ENCODE peak calls at places on chromosomes 13 and 19, in seven cellular contexts. U is cardiac fibroblast; Q is HL-60; S is AG09309; T is astrocyte of the spinal cord; Y is fibroblast of mammary gland; O is CD8-positive, alpha-beta T cell. D is an unnamed sample.

GRCh38 chr19:16623576-16623975 is 4.4 kb downstream of the MED26 start:
- DNase-seq in U (no peak), Q (no peak), S (no peak), T (no peak), Y (no peak), O (no peak), D (no peak)

GRCh38 chr19:34364830-34365462 is at the start of gene GPI:
- DNase-seq in U (peak; percentile 30), Q (peak; percentile 68), S (no peak), T (peak; percentile 30), Y (peak; percentile 29), O (peak; percentile 29), D (peak; percentile 77)

GRCh38 chr19:10332158-10332964 is 968 bp downstream of the RAVER1 start:
- DNase-seq in U (no peak), Q (no peak), S (no peak), T (no peak), Y (no peak), O (no peak), D (no peak)

GRCh38 chr19:56538761-56539263 is at the start of gene ZFP28:
- DNase-seq in U (no peak), Q (peak; percentile 63), S (no peak), T (no peak), Y (no peak), O (no peak), D (peak; percentile 75)

GRCh38 chr19:46634656-46635218 is 1.3 kb downstream of the GNG8 start:
- DNase-seq in U (no peak), Q (no peak), S (no peak), T (no peak), Y (no peak), O (no peak), D (no peak)

GRCh38 chr19:19649159-19649558 is 5.7 kb upstream of the GMIP start:
- DNase-seq in U (no peak), Q (no peak), S (no peak), T (no peak), Y (no peak), O (no peak), D (no peak)

GRCh38 chr19:12778020-12778904 is 2.9 kb upstream of the HOOK2 start:
- DNase-seq in U (peak; percentile 83), Q (no peak), S (no peak), T (peak; percentile 86), Y (peak; percentile 76), O (no peak), D (no peak)

GRCh38 chr19:42290523-42291436 is 11.2 kb upstream of the PRR19 start:
- DNase-seq in U (no peak), Q (no peak), S (no peak), T (no peak), Y (no peak), O (no peak), D (no peak)

GRCh38 chr19:39795001-39795400 is 16.3 kb downstream of the LEUTX start:
- DNase-seq in U (no peak), Q (no peak), S (no peak), T (no peak), Y (no peak), O (no peak), D (no peak)

GRCh38 chr13:48783181-48783630 is 129.5 kb downstream of the CYSLTR2 start:
- DNase-seq in U (peak; percentile 100), Q (peak; percentile 98), S (peak; percentile 99), T (peak; percentile 94), Y (peak; percentile 100), O (no peak), D (no peak)

GRCh38 chr13:112870062-112870352 is 99.0 kb upstream of the MCF2L start:
- DNase-seq in U (no peak), Q (no peak), S (no peak), T (no peak), Y (no peak), O (no peak), D (no peak)

GRCh38 chr19:16327911-16328823 is 3.5 kb downstream of the KLF2 start:
- DNase-seq in U (peak; percentile 94), Q (peak; percentile 98), S (no peak), T (peak; percentile 38), Y (peak; percentile 91), O (peak; percentile 62), D (no peak)

GRCh38 chr13:44293908-44294735 is 79.5 kb upstream of the SERP2 start:
- DNase-seq in U (peak; percentile 44), Q (no peak), S (no peak), T (peak; percentile 58), Y (peak; percentile 52), O (no peak), D (no peak)

GRCh38 chr19:16458391-16459128 is 13.2 kb downstream of the EPS15L1 start:
- DNase-seq in U (no peak), Q (no peak), S (no peak), T (no peak), Y (no peak), O (no peak), D (no peak)

GRCh38 chr13:58397596-58398387 is 766.2 kb downstream of the PCDH17 start:
- DNase-seq in U (no peak), Q (no peak), S (no peak), T (no peak), Y (no peak), O (no peak), D (no peak)

GRCh38 chr13:31012285-31013024 is 80.0 kb downstream of the TEX26 start:
- DNase-seq in U (peak; percentile 55), Q (peak; percentile 10), S (no peak), T (peak; percentile 44), Y (peak; percentile 47), O (no peak), D (no peak)

GRCh38 chr19:6674868-6675305 is 4.9 kb upstream of the TNFSF14 start:
- DNase-seq in U (peak; percentile 80), Q (peak; percentile 86), S (no peak), T (peak; percentile 43), Y (peak; percentile 57), O (peak; percentile 56), D (no peak)

GRCh38 chr19:19662344-19662743 is 1.1 kb downstream of the ATP13A1 start:
- DNase-seq in U (no peak), Q (no peak), S (no peak), T (no peak), Y (no peak), O (no peak), D (no peak)

GRCh38 chr13:109355875-109356428 is 430.4 kb downstream of the IRS2 start:
- DNase-seq in U (no peak), Q (no peak), S (no peak), T (no peak), Y (no peak), O (no peak), D (no peak)

GRCh38 chr19:34220472-34221063 is 33.8 kb upstream of the GARRE1 start:
- DNase-seq in U (peak; percentile 83), Q (peak; percentile 40), S (no peak), T (peak; percentile 57), Y (peak; percentile 81), O (peak; percentile 24), D (no peak)

GRCh38 chr19:1401138-1401888 is at the start of gene GAMT:
- DNase-seq in U (no peak), Q (no peak), S (no peak), T (no peak), Y (no peak), O (peak; percentile 23), D (no peak)

GRCh38 chr13:73932091-73932490 is 202.1 kb downstream of the KLF12 start:
- DNase-seq in U (no peak), Q (no peak), S (no peak), T (no peak), Y (no peak), O (no peak), D (no peak)

GRCh38 chr19:10690351-10690781 is 10.9 kb upstream of the QTRT1 start:
- DNase-seq in U (peak; percentile 97), Q (no peak), S (peak; percentile 38), T (no peak), Y (peak; percentile 63), O (no peak), D (no peak)

GRCh38 chr19:3234800-3235199 is 10.3 kb downstream of the CELF5 start:
- DNase-seq in U (no peak), Q (no peak), S (no peak), T (no peak), Y (no peak), O (no peak), D (no peak)
- TF ChIP-seq CTCF in U (peak; percentile 38), Q (peak; percentile 2), S (peak; percentile 37), T (peak; percentile 40), Y (peak; percentile 16), O (no peak), D (peak; percentile 52)

GRCh38 chr13:50370303-50370950 is 355.2 kb downstream of the KCNRG start:
- DNase-seq in U (no peak), Q (peak; percentile 44), S (no peak), T (no peak), Y (no peak), O (no peak), D (no peak)
- TF ChIP-seq CTCF in U (no peak), Q (no peak), S (no peak), T (no peak), Y (no peak), O (no peak), D (no peak)

GRCh38 chr19:58367698-58368454 is 5.3 kb upstream of the ZNF497 start:
- DNase-seq in U (no peak), Q (no peak), S (no peak), T (no peak), Y (no peak), O (no peak), D (no peak)

GRCh38 chr19:58368561-58369360 is 6.2 kb upstream of the ZNF497 start:
- DNase-seq in U (no peak), Q (no peak), S (no peak), T (no peak), Y (no peak), O (no peak), D (no peak)

GRCh38 chr19:58374200-58374599 is 6.6 kb downstream of the ZNF837 start:
- DNase-seq in U (peak; percentile 45), Q (no peak), S (no peak), T (no peak), Y (peak; percentile 58), O (no peak), D (no peak)

GRCh38 chr19:58366576-58367430 is 4.3 kb upstream of the ZNF497 start:
- DNase-seq in U (no peak), Q (no peak), S (no peak), T (no peak), Y (no peak), O (no peak), D (no peak)

GRCh38 chr19:58372311-58373133 is 8.3 kb downstream of the ZNF837 start:
- DNase-seq in U (no peak), Q (no peak), S (no peak), T (no peak), Y (no peak), O (no peak), D (no peak)
- TF ChIP-seq CTCF in U (peak; percentile 13), Q (no peak), S (no peak), T (no peak), Y (peak; percentile 15), O (no peak), D (peak; percentile 54)

GRCh38 chr13:67367385-67367784 is 137.2 kb upstream of the PCDH9 start:
- DNase-seq in U (peak; percentile 49), Q (no peak), S (no peak), T (no peak), Y (no peak), O (no peak), D (no peak)

GRCh38 chr13:67369895-67370660 is 139.9 kb upstream of the PCDH9 start:
- DNase-seq in U (peak; percentile 98), Q (no peak), S (no peak), T (peak; percentile 97), Y (peak; percentile 94), O (no peak), D (no peak)

DNA sequence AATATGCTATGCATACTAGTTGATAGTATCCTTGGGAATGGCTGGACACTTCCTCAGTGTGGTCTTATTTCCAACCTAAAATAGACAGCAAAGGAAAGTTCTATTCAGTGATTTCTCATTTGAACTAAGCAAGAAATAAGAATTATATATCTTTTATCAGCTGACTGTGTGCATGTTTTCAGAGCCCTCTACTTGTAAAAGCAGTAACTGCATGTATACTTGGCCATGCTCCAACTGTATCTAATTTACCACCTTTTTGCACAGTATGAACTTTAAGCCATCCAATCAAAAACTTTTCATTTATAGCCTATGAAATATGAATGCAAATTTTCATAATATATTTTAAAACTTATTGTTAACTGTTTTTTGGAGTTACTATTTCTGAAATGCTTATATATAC is 136.4 kb upstream of the PCDH9 start:
- DNase-seq in U (peak; percentile 66), Q (no peak), S (no peak), T (peak; percentile 29), Y (peak; percentile 52), O (no peak), D (no peak)
- TF ChIP-seq CTCF in U (peak; percentile 36), Q (no peak), S (no peak), T (peak; percentile 26), Y (peak; percentile 30), O (no peak), D (peak; percentile 36)